ENCODE peak calls at places on chromosomes 13 and 19, in nine cellular contexts. Q, W, G, D, X, U, Y, P and H are unnamed samples.

GRCh38 chr13:109412232-109412935 is 374.0 kb downstream of the IRS2 start:
- DNase-seq in Q (peak; percentile 50), W (peak; percentile 82), G (peak; percentile 55), D (peak; percentile 35), X (peak; percentile 62), U (no peak), Y (peak; percentile 89), P (no peak), H (no peak)

GRCh38 chr13:32159147-32159869 is 127.7 kb downstream of the FRY start:
- DNase-seq in Q (no peak), W (no peak), G (no peak), D (no peak), X (no peak), U (no peak), Y (no peak), P (no peak), H (no peak)

GRCh38 chr19:46442808-46443450 is 14.2 kb upstream of the PNMA8C start:
- DNase-seq in Q (no peak), W (no peak), G (no peak), D (peak; percentile 52), X (peak; percentile 68), U (no peak), Y (peak; percentile 70), P (no peak), H (peak; percentile 72)

GRCh38 chr13:32951580-32951979 is 64.6 kb upstream of the KL start:
- DNase-seq in Q (no peak), W (no peak), G (no peak), D (no peak), X (no peak), U (no peak), Y (no peak), P (no peak), H (no peak)

GRCh38 chr13:93635687-93636086 is 409.1 kb downstream of the GPC6 start:
- DNase-seq in Q (no peak), W (no peak), G (no peak), D (peak; percentile 5), X (peak; percentile 57), U (no peak), Y (no peak), P (no peak), H (no peak)

GRCh38 chr13:49536144-49536873 is 40.6 kb downstream of the PHF11 start:
- DNase-seq in Q (no peak), W (no peak), G (no peak), D (no peak), X (no peak), U (no peak), Y (no peak), P (no peak), H (no peak)

GRCh38 chr13:51262501-51263211 is 40.5 kb downstream of the FAM124A start:
- DNase-seq in Q (no peak), W (no peak), G (no peak), D (no peak), X (no peak), U (no peak), Y (no peak), P (no peak), H (no peak)

GRCh38 chr13:114286808-114287207 is 5.4 kb downstream of the UPF3A start:
- DNase-seq in Q (no peak), W (no peak), G (no peak), D (no peak), X (peak; percentile 77), U (no peak), Y (no peak), P (no peak), H (no peak)

GRCh38 chr19:46031781-46032596 is 8.8 kb downstream of the IGFL4 start:
- DNase-seq in Q (no peak), W (peak; percentile 24), G (no peak), D (no peak), X (no peak), U (no peak), Y (no peak), P (no peak), H (no peak)

GRCh38 chr13:73803997-73804396 is 330.2 kb downstream of the KLF12 start:
- DNase-seq in Q (no peak), W (no peak), G (no peak), D (no peak), X (peak; percentile 58), U (no peak), Y (no peak), P (no peak), H (peak; percentile 54)

GRCh38 chr19:47379398-47379938 is 30.4 kb downstream of the DHX34 start:
- DNase-seq in Q (no peak), W (no peak), G (no peak), D (no peak), X (no peak), U (no peak), Y (no peak), P (no peak), H (no peak)

GRCh38 chr19:29694669-29695627 is 20.1 kb downstream of the C19orf12 start:
- DNase-seq in Q (peak; percentile 85), W (peak; percentile 67), G (peak; percentile 90), D (peak; percentile 82), X (peak; percentile 31), U (peak; percentile 83), Y (peak; percentile 89), P (peak; percentile 80), H (peak; percentile 16)

GRCh38 chr19:794989-795658 is 2.1 kb upstream of the PTBP1 start:
- DNase-seq in Q (peak; percentile 38), W (no peak), G (peak; percentile 85), D (no peak), X (no peak), U (no peak), Y (no peak), P (no peak), H (no peak)

GRCh38 chr13:94160875-94161274 is 318.6 kb downstream of the DCT start:
- DNase-seq in Q (no peak), W (no peak), G (no peak), D (no peak), X (no peak), U (no peak), Y (no peak), P (no peak), H (peak; percentile 15)

GRCh38 chr19:55648657-55649578 is 906 bp downstream of the CCDC106 start:
- DNase-seq in Q (no peak), W (no peak), G (peak; percentile 75), D (no peak), X (no peak), U (no peak), Y (no peak), P (no peak), H (no peak)
- H3K4me3 ChIP-seq in Q (peak overlapping the region; percentile 65), W (peak overlapping the region; percentile 93), G (peak overlapping the region; percentile 81), D (peak overlapping the region; percentile 69), X (peak overlapping the region; percentile 75), U (peak overlapping the region; percentile 88), Y (peak overlapping the region; percentile 86), P (peak overlapping the region; percentile 63), H (peak overlapping the region; percentile 76)

DNA sequence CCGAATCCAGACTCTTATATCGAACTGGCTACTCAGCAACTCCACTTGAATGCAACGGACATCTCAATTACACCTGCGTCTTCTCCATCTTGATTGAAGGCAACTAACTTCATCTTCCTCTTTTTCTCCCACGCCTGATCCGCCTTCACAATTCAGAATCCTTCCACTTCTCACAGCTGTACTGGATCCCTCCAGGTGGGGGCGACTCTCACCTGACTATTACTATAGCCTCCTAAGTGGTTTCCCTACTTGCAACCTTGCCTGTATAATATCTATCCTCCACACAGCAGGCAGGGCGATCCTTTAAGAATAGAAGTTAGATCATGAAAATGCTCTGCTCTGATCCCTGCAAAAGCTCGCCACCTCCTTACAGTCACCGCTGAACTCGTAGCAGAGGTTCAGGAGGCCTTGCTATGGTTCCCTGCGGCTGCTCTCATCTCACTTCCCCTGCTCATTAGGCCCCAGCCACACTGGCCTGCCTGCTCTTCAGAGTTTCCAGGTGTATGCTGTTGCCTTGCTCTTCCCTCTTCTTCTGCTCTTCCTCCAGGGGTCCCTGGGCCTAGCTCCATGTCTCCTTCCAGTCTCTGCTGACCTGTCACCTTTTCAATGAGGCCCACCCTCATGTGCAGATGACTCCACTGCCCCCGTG is 31.9 kb downstream of the RFXAP start:
- DNase-seq in Q (peak; percentile 73), W (no peak), G (no peak), D (no peak), X (no peak), U (no peak), Y (no peak), P (no peak), H (no peak)
- H3K36me3 ChIP-seq in Q (no peaks in the 10 kb centered on the region), W (no peaks in the 10 kb centered on the region), G (no peaks in the 10 kb centered on the region), D (no peaks in the 10 kb centered on the region), X (peaks cover 2% of the 10 kb centered on the region), U (no peaks in the 10 kb centered on the region), Y (no peaks in the 10 kb centered on the region), P (no peaks in the 10 kb centered on the region), H (no peaks in the 10 kb centered on the region)

GRCh38 chr19:58059003-58059671 is at the start of gene ZNF135:
- DNase-seq in Q (peak; percentile 94), W (no peak), G (peak; percentile 90), D (peak; percentile 86), X (peak; percentile 72), U (peak; percentile 42), Y (peak; percentile 90), P (peak; percentile 55), H (peak; percentile 51)
- H3K4me3 ChIP-seq in Q (peak within 1 kb of the TSS; percentile 66), W (no peak within 1 kb of the TSS), G (peak within 1 kb of the TSS; percentile 55), D (no peak within 1 kb of the TSS), X (peak within 1 kb of the TSS; percentile 57), U (peak within 1 kb of the TSS; percentile 72), Y (peak within 1 kb of the TSS; percentile 76), P (peak within 1 kb of the TSS; percentile 15), H (peak within 1 kb of the TSS; percentile 52)

GRCh38 chr13:44364019-44364418 is 9.6 kb upstream of the SERP2 start:
- DNase-seq in Q (no peak), W (no peak), G (no peak), D (no peak), X (peak; percentile 10), U (no peak), Y (no peak), P (no peak), H (no peak)

GRCh38 chr13:44364601-44365000 is 9.0 kb upstream of the SERP2 start:
- DNase-seq in Q (no peak), W (peak; percentile 89), G (no peak), D (no peak), X (peak; percentile 81), U (no peak), Y (no peak), P (no peak), H (peak; percentile 90)

GRCh38 chr13:44365008-44365407 is 8.6 kb upstream of the SERP2 start:
- DNase-seq in Q (no peak), W (no peak), G (no peak), D (no peak), X (peak; percentile 91), U (no peak), Y (no peak), P (no peak), H (peak; percentile 96)

GRCh38 chr13:44359983-44360375 is 13.6 kb upstream of the SERP2 start:
- DNase-seq in Q (no peak), W (no peak), G (no peak), D (no peak), X (no peak), U (no peak), Y (no peak), P (no peak), H (peak; percentile 57)

DNA sequence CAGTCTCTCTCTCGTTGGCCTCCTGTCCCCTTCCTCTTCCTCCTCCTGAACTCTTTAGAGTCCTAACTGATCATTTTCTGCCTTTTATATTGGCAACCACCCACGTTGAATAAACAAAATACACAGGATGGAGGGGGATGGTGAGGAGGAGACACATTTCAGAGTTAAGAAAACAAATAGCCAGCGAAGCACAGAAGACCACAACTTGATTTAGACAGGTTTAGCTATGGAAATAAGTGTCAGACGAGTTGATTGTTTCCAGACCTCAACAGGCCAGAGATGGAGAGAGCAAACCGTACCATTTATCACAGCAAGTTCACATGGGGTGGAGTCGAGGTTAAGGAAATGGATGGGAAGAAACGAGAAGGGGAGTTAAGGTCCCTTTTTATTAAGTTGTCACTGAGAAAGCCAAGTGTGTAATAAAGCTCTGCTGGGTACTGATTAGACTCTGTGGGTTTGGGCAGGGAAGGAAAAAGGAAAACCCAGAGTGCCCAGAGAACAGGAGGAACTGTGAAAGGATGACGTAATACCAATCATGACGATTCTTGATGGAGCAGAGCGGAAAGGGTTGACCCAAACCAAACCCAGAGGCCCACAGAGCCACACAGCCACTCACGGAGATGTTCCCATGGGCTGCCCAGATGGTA is 11.1 kb upstream of the SERP2 start:
- DNase-seq in Q (no peak), W (no peak), G (no peak), D (no peak), X (peak; percentile 30), U (no peak), Y (no peak), P (no peak), H (no peak)
- H3K36me3 ChIP-seq in Q (no peaks in the 10 kb centered on the region), W (no peaks in the 10 kb centered on the region), G (no peaks in the 10 kb centered on the region), D (no peaks in the 10 kb centered on the region), X (no peaks in the 10 kb centered on the region), U (no peaks in the 10 kb centered on the region), Y (no peaks in the 10 kb centered on the region), P (no peaks in the 10 kb centered on the region), H (no peaks in the 10 kb centered on the region)